ENCODE peak calls at places on chromosomes 7 and 10, in six cellular contexts. B is HCT116, S is GM12878, Y is K562, T is HepG2, F is SK-N-SH. O is an unnamed sample.
A peak's percentile ranks its signal among the peaks of the same experiment; 100 is the strongest.

GRCh38 chr7:129066290-129067131 is 11.6 kb upstream of the TNPO3 start:
- DNase-seq in B (no peak), S (no peak), Y (peak; percentile 80), T (no peak), F (no peak), O (no peak)

GRCh38 chr7:106369816-106370215 is 85.0 kb upstream of the NAMPT start:
- DNase-seq in B (no peak), S (no peak), Y (no peak), T (no peak), F (no peak), O (no peak)

GRCh38 chr10:62907470-62908212 is 91.5 kb upstream of the EGR2 start:
- DNase-seq in B (no peak), S (no peak), Y (no peak), T (no peak), F (no peak), O (no peak)

GRCh38 chr7:46478046-46478445 is 557.0 kb upstream of the IGFBP3 start:
- DNase-seq in B (no peak), S (no peak), Y (no peak), T (no peak), F (no peak), O (no peak)

GRCh38 chr10:70462349-70462984 is 16.1 kb upstream of the PALD1 start:
- DNase-seq in B (peak; percentile 56), S (no peak), Y (no peak), T (no peak), F (peak; percentile 68), O (no peak)

GRCh38 chr10:133258066-133258817 is 18.4 kb downstream of the ADAM8 start:
- DNase-seq in B (no peak), S (no peak), Y (no peak), T (no peak), F (no peak), O (no peak)

GRCh38 chr10:126536148-126536547 is 134.3 kb downstream of the C10orf90 start:
- DNase-seq in B (no peak), S (no peak), Y (no peak), T (no peak), F (no peak), O (no peak)

GRCh38 chr7:50552921-50553320 is 12.3 kb downstream of the DDC start:
- DNase-seq in B (no peak), S (no peak), Y (no peak), T (peak; percentile 14), F (no peak), O (no peak)

GRCh38 chr7:41869091-41869490 is 166.2 kb upstream of the INHBA start:
- DNase-seq in B (no peak), S (no peak), Y (no peak), T (no peak), F (no peak), O (no peak)

GRCh38 chr7:4739528-4739992 is 35.9 kb upstream of the AP5Z1 start:
- DNase-seq in B (no peak), S (no peak), Y (peak; percentile 58), T (peak; percentile 84), F (peak; percentile 77), O (no peak)

GRCh38 chr10:69715899-69716606 is 85.7 kb upstream of the COL13A1 start:
- DNase-seq in B (no peak), S (no peak), Y (no peak), T (no peak), F (no peak), O (no peak)

GRCh38 chr10:58807631-58808024 is 295.0 kb downstream of the BICC1 start:
- DNase-seq in B (no peak), S (no peak), Y (no peak), T (peak; percentile 73), F (no peak), O (no peak)

GRCh38 chr10:61285749-61286148 is 167.4 kb downstream of the TMEM26 start:
- DNase-seq in B (no peak), S (no peak), Y (no peak), T (no peak), F (no peak), O (no peak)

GRCh38 chr10:110209926-110210662 is 2.7 kb downstream of the MXI1 start:
- DNase-seq in B (no peak), S (no peak), Y (peak; percentile 43), T (no peak), F (peak; percentile 82), O (no peak)

GRCh38 chr7:23533160-23533559 is 1.4 kb upstream of the TRA2A start:
- DNase-seq in B (no peak), S (no peak), Y (peak; percentile 41), T (no peak), F (no peak), O (no peak)

GRCh38 chr7:117844678-117845077 is 28.6 kb downstream of the CTTNBP2 start:
- DNase-seq in B (no peak), S (no peak), Y (no peak), T (no peak), F (no peak), O (no peak)

GRCh38 chr7:158355456-158356065 is 232.1 kb downstream of the PTPRN2 start:
- DNase-seq in B (peak; percentile 4), S (no peak), Y (no peak), T (peak; percentile 17), F (no peak), O (peak; percentile 34)

DNA sequence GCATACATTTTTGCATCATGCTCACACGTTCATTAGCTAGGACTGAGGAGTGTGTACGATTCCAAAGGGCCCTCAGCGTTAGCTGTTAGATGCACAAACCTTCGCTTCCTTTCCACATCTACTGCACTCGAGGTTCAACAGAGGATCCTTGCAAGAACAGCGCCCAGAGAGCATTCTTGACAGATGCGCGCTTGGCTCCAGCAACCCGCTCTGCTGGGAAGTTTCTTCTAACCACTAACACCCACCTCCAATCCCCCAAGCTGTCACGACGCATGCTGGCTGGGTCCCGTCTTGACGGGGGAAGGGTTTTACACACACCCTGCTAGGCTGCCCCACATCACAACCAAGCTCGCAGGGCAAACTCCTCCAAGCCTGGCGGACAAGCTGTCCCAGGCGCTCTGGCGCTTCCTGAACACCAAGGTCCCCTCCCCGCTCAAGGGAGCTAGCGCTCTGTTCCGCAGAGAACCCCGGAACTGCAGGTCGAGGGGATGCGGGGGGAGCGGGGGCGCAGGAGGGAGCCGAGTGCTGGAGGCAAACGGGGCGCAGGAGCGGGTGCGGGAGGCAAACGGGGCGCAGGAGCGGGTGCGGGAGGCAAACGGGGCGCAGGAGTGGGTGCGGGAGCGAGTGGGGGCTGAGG is 653 bp upstream of the ADRB1 start:
- DNase-seq in B (peak; percentile 15), S (no peak), Y (no peak), T (no peak), F (peak; percentile 47), O (no peak)
- TF ChIP-seq JUND in B (no peak), S (no peak), Y (no peak), T (no peak), F (no peak), O (no peak)

GRCh38 chr10:77636286-77636966 is 1.2 kb downstream of the KCNMA1 start:
- DNase-seq in B (no peak), S (no peak), Y (no peak), T (no peak), F (no peak), O (no peak)

GRCh38 chr10:77637986-77638765 is 568 bp upstream of the KCNMA1 start:
- DNase-seq in B (no peak), S (no peak), Y (no peak), T (no peak), F (peak; percentile 86), O (no peak)

GRCh38 chr10:77635402-77636227 is 2.0 kb downstream of the KCNMA1 start:
- DNase-seq in B (no peak), S (no peak), Y (no peak), T (no peak), F (no peak), O (no peak)

GRCh38 chr10:77637474-77637985 is at the start of gene KCNMA1:
- DNase-seq in B (no peak), S (no peak), Y (no peak), T (no peak), F (peak; percentile 86), O (no peak)

DNA sequence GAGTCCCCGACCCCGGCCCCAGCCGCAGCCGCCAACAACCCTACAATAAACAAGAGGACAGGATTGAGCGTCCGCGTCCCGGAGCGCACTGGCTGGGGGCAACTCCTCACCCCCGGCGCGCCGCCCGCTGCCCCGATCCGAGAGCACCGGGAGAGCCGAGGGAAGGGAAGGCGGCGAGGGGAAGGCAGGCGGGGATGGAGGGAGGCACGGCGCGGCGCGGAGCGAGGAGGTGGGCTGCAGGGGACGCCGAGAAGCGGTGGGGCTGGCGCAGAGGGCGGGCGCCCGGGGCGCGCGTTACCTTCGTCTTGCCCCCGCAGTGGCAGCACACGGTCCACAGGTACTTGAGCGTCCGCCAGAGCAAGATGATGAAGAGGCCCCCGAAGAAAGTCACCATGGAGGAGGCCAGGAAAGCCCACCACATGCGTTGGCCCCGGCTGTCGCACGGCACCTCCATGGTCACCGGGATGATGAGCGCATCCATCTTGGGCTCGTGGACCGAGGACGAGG is 588 bp downstream of the KCNMA1 start:
- DNase-seq in B (no peak), S (no peak), Y (no peak), T (no peak), F (peak; percentile 76), O (no peak)
- H3K4me3 ChIP-seq in B (no peak overlapping the region), S (no peak overlapping the region), Y (no peak overlapping the region), T (no peak overlapping the region), F (peak overlapping the region; percentile 84), O (peak overlapping the region; percentile 66)

GRCh38 chr10:95791425-95791979 is 35.5 kb downstream of the ENTPD1 start:
- DNase-seq in B (no peak), S (peak; percentile 75), Y (no peak), T (no peak), F (no peak), O (no peak)

GRCh38 chr10:95787447-95787846 is 31.5 kb downstream of the ENTPD1 start:
- DNase-seq in B (no peak), S (no peak), Y (no peak), T (no peak), F (no peak), O (no peak)

GRCh38 chr10:95790982-95791381 is 35.0 kb downstream of the ENTPD1 start:
- DNase-seq in B (no peak), S (no peak), Y (no peak), T (no peak), F (no peak), O (no peak)

GRCh38 chr10:95789928-95790327 is 34.0 kb downstream of the ENTPD1 start:
- DNase-seq in B (no peak), S (no peak), Y (no peak), T (no peak), F (no peak), O (no peak)

DNA sequence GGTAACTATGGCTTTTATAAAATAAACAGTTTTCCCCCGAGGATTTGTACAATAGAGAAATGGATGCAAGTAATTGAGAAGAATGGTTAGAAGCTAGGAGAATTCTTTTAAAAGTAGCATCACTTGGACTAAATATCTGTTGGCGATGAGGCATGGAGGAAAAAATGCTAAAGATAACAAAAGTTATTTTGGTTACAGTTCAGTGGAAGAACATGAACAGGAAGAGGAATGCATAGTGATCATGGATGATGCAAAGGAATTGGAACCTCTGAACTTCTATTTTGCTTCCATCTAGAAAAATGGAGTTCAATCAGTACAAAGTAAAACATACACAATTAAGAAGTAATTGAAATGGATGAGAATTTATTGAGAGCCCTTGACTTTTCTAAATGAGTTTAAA is 32.9 kb downstream of the ENTPD1 start:
- DNase-seq in B (no peak), S (no peak), Y (no peak), T (no peak), F (no peak), O (no peak)
- TF ChIP-seq JUND in B (no peak), S (no peak), Y (no peak), T (no peak), F (no peak), O (no peak)

DNA sequence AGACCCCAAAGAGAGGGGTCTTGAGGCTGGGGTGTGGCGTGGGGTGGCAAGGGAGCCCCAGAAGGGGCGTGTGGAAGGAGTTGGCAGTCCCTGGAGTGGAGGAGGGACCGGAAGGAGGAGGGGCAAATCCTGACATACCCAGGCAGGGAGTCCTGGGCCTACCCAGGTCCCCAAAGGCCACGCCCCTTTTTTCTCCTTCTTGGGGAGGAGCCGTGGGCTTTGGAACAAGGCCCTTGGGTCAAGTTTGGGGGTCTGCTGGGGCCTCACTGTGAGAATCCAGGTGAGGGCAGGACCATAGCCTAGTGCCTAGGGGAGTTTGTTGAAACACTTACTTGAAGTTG is 1.2 kb upstream of the SMARCD3 start:
- DNase-seq in B (peak; percentile 48), S (no peak), Y (peak; percentile 53), T (no peak), F (peak; percentile 60), O (no peak)
- H3K4me3 ChIP-seq in B (peak overlapping the region; percentile 70), S (no peak overlapping the region), Y (no peak overlapping the region), T (peak overlapping the region; percentile 59), F (no peak overlapping the region), O (no peak overlapping the region)